ENCODE peak calls at places on chromosomes 7 and 10, in ten cellular contexts. C, Y, H, F, Z, K, J, B, W and D are unnamed samples. For H3K4me1 and H3K27me3, the result is how much of the 10 kb centered on the place peaks cover.

GRCh38 chr10:1162481-1163203 is 106.5 kb downstream of the WDR37 start:
- DNase-seq in C (no peak), Y (no peak), H (no peak), F (no peak), Z (no peak), K (no peak), J (no peak), B (no peak), W (no peak), D (no peak)

GRCh38 chr10:76583711-76584161 is 1053.9 kb downstream of the KCNMA1 start:
- DNase-seq in C (no peak), Y (no peak), H (no peak), F (no peak), Z (no peak), K (no peak), J (peak), B (no peak), W (no peak), D (no peak)

GRCh38 chr7:37187179-37187578 is 261.5 kb downstream of the ELMO1 start:
- DNase-seq in C (no peak), Y (no peak), H (no peak), F (no peak), Z (no peak), K (no peak), J (no peak), B (no peak), W (no peak), D (no peak)

GRCh38 chr7:80334908-80335307 is 177.0 kb downstream of the GNAT3 start:
- DNase-seq in C (no peak), Y (no peak), H (no peak), F (no peak), Z (no peak), K (no peak), J (no peak), B (no peak), W (no peak), D (no peak)

GRCh38 chr10:19347592-19347991 is 299.0 kb downstream of the MALRD1 start:
- DNase-seq in C (peak), Y (no peak), H (no peak), F (no peak), Z (no peak), K (no peak), J (peak), B (no peak), W (no peak), D (no peak)

GRCh38 chr7:136911362-136911761 is 42.9 kb downstream of the CHRM2 start:
- DNase-seq in C (no peak), Y (no peak), H (no peak), F (no peak), Z (no peak), K (no peak), J (peak), B (no peak), W (no peak), D (no peak)

GRCh38 chr7:53306846-53307245 is 271.4 kb downstream of the POM121L12 start:
- DNase-seq in C (no peak), Y (no peak), H (no peak), F (no peak), Z (no peak), K (no peak), J (no peak), B (no peak), W (no peak), D (no peak)

GRCh38 chr7:151381333-151382078 is 28.3 kb downstream of the WDR86 start:
- DNase-seq in C (no peak), Y (no peak), H (no peak), F (no peak), Z (no peak), K (peak), J (peak), B (no peak), W (no peak), D (no peak)

GRCh38 chr10:104440221-104440620 is 86.6 kb downstream of the CFAP58 start:
- DNase-seq in C (no peak), Y (no peak), H (no peak), F (no peak), Z (no peak), K (no peak), J (no peak), B (no peak), W (no peak), D (no peak)

GRCh38 chr10:132227851-132228390 is 41.2 kb downstream of the DPYSL4 start:
- DNase-seq in C (no peak), Y (no peak), H (no peak), F (no peak), Z (peak), K (no peak), J (no peak), B (no peak), W (no peak), D (no peak)

GRCh38 chr10:92801978-92802872 is 46.1 kb upstream of the EXOC6 start:
- DNase-seq in C (no peak), Y (no peak), H (no peak), F (no peak), Z (no peak), K (no peak), J (no peak), B (no peak), W (no peak), D (no peak)

GRCh38 chr10:28947209-28947608 is 269.9 kb downstream of the BAMBI start:
- DNase-seq in C (no peak), Y (peak), H (no peak), F (no peak), Z (no peak), K (no peak), J (peak), B (no peak), W (no peak), D (peak)

GRCh38 chr7:121202834-121203233 is 126.0 kb upstream of the WNT16 start:
- DNase-seq in C (no peak), Y (no peak), H (no peak), F (no peak), Z (no peak), K (no peak), J (peak), B (no peak), W (no peak), D (no peak)

DNA sequence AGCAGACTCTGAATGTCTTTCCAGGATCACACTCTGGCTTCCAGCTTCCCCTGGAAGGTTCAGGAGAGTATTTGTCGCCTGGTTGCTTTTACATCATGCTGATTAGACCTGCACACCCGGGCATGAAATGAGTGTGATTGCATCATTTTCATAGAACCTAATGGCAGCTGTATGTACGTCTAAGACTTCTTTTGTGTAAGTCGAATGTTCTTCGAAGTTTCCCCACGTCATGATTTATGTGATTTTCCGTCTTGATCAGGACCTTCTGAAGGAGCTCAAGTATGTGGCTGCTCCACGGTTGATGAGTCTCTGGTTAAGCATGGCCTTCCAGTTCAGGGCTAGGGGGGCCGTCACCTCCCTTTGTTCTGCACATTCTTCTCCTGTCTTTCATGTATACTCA is 4.5 kb downstream of the EIF4H start:
- DNase-seq in C (no peak), Y (no peak), H (no peak), F (no peak), Z (no peak), K (no peak), J (peak), B (no peak), W (no peak), D (no peak)
- H3K4me1 ChIP-seq in C (half or more), Y (half or more), H (under half), F (half or more), Z (half or more), K (half or more), J (half or more), B (under half), W (under half), D (under half)

GRCh38 chr7:139784643-139785042 is 6.8 kb upstream of the HIPK2 start:
- DNase-seq in C (no peak), Y (no peak), H (no peak), F (no peak), Z (no peak), K (no peak), J (no peak), B (no peak), W (no peak), D (no peak)
- H3K27me3 ChIP-seq in C (under half), Y (under half), H (under half), F (under half), Z (under half), K (under half), J (under half), B (under half), W (under half), D (under half)

GRCh38 chr7:100679927-100680588 is 6.5 kb downstream of the GNB2 start:
- DNase-seq in C (no peak), Y (peak), H (no peak), F (no peak), Z (no peak), K (no peak), J (peak), B (no peak), W (no peak), D (peak)
- H3K27ac ChIP-seq in C (peak), Y (no peak), H (no peak), F (no peak), Z (no peak), K (no peak), J (no peak), B (no peak), W (peak), D (peak)

GRCh38 chr7:75955293-75955938 is 39.0 kb downstream of the TMEM120A start:
- DNase-seq in C (no peak), Y (no peak), H (no peak), F (no peak), Z (no peak), K (no peak), J (no peak), B (no peak), W (no peak), D (no peak)

GRCh38 chr7:75953918-75954317 is 39.0 kb downstream of the POR start:
- DNase-seq in C (no peak), Y (no peak), H (no peak), F (no peak), Z (no peak), K (no peak), J (no peak), B (no peak), W (no peak), D (no peak)

GRCh38 chr7:75951506-75951905 is 36.6 kb downstream of the POR start:
- DNase-seq in C (peak), Y (peak), H (no peak), F (no peak), Z (no peak), K (no peak), J (peak), B (no peak), W (no peak), D (no peak)

GRCh38 chr7:75950111-75950681 is 35.2 kb downstream of the POR start:
- DNase-seq in C (no peak), Y (peak), H (no peak), F (no peak), Z (no peak), K (no peak), J (no peak), B (no peak), W (no peak), D (no peak)

GRCh38 chr7:75953431-75953830 is 38.5 kb downstream of the POR start:
- DNase-seq in C (no peak), Y (no peak), H (no peak), F (no peak), Z (no peak), K (no peak), J (no peak), B (no peak), W (no peak), D (no peak)
- H3K4me1 ChIP-seq in C (half or more), Y (under half), H (under half), F (under half), Z (under half), K (under half), J (under half), B (under half), W (under half), D (under half)

DNA sequence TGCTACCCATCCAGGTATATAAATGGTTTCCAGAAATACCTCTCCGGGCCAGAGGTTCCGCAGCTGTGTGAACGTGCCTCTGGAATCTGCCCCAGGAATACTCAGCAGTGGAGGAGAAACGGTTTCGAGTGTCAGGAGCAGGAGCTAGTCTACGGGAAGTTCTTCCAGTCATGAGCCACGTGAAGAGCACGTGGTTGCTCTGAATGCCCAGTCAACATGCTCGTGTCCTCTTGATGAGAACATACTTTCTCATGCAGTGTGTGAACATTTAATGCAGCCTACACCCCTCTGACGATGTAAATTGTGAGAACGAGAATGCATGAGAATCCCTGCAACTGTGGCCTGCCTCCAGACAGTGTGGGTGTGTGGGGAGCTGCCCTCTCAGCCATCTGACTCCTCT is 277.0 kb upstream of the SHH start:
- DNase-seq in C (no peak), Y (no peak), H (no peak), F (no peak), Z (no peak), K (no peak), J (no peak), B (no peak), W (no peak), D (no peak)
- H3K27me3 ChIP-seq in C (under half), Y (under half), H (under half), F (under half), Z (under half), K (under half), J (under half), B (under half), W (under half), D (under half)

GRCh38 chr7:114981323-114981722 is 59.4 kb downstream of the MDFIC start:
- DNase-seq in C (no peak), Y (no peak), H (no peak), F (no peak), Z (no peak), K (no peak), J (no peak), B (no peak), W (no peak), D (no peak)
- H3K27ac ChIP-seq in C (no peak), Y (peak), H (no peak), F (no peak), Z (no peak), K (no peak), J (no peak), B (no peak), W (no peak), D (no peak)

GRCh38 chr10:13706175-13706574 is 119.4 kb downstream of the PRPF18 start:
- DNase-seq in C (no peak), Y (no peak), H (no peak), F (no peak), Z (no peak), K (no peak), J (no peak), B (no peak), W (no peak), D (no peak)

GRCh38 chr10:13703997-13704536 is 117.3 kb downstream of the PRPF18 start:
- DNase-seq in C (no peak), Y (no peak), H (no peak), F (no peak), Z (no peak), K (no peak), J (no peak), B (no peak), W (no peak), D (no peak)

GRCh38 chr10:13706604-13707003 is 119.8 kb downstream of the PRPF18 start:
- DNase-seq in C (no peak), Y (no peak), H (peak), F (peak), Z (no peak), K (no peak), J (no peak), B (no peak), W (no peak), D (no peak)

GRCh38 chr10:13704969-13705368 is 118.2 kb downstream of the PRPF18 start:
- DNase-seq in C (no peak), Y (no peak), H (no peak), F (no peak), Z (no peak), K (no peak), J (no peak), B (no peak), W (no peak), D (no peak)

GRCh38 chr10:13705526-13706169 is 118.9 kb downstream of the PRPF18 start:
- DNase-seq in C (no peak), Y (peak), H (no peak), F (no peak), Z (no peak), K (no peak), J (no peak), B (no peak), W (no peak), D (no peak)
- H3K4me1 ChIP-seq in C (under half), Y (half or more), H (under half), F (half or more), Z (half or more), K (under half), J (under half), B (under half), W (under half), D (under half)